ENCODE peak calls at places on chromosomes 6 and 20, in eight cellular contexts. S is mammary epithelial cell, U is neural progenitor cell, L is fibroblast of lung, H is neuronal stem cell, T is HepG2, D is PC-3, P is MM.1S. K is an unnamed sample. For H3K4me1 and H3K9me3, the result is how much of the 10 kb centered on the place peaks cover.

GRCh38 chr6:13524801-13525508 is 37.6 kb upstream of the GFOD1 start:
- DNase-seq in S (no peak), U (no peak), L (no peak), H (no peak), T (no peak), D (no peak), P (no peak), K (no peak)

GRCh38 chr6:169070506-169071176 is 183.0 kb downstream of the THBS2 start:
- DNase-seq in S (peak), U (no peak), L (peak), H (no peak), T (peak), D (peak), P (no peak), K (no peak)

GRCh38 chr6:139587469-139587868 is 213.0 kb upstream of the CITED2 start:
- DNase-seq in S (peak), U (no peak), L (peak), H (no peak), T (peak), D (peak), P (no peak), K (no peak)

GRCh38 chr6:129481706-129482105 is 228.3 kb downstream of the ARHGAP18 start:
- DNase-seq in S (no peak), U (peak), L (peak), H (no peak), T (no peak), D (no peak), P (no peak), K (no peak)

GRCh38 chr20:39394461-39394860 is 432.3 kb downstream of the DHX35 start:
- DNase-seq in S (no peak), U (no peak), L (no peak), H (no peak), T (no peak), D (no peak), P (no peak), K (no peak)

GRCh38 chr20:8287328-8287727 is 155.3 kb downstream of the PLCB1 start:
- DNase-seq in S (no peak), U (no peak), L (no peak), H (no peak), T (no peak), D (no peak), P (no peak), K (no peak)

GRCh38 chr6:23180504-23181293 is 611.3 kb downstream of the HDGFL1 start:
- DNase-seq in S (no peak), U (peak), L (peak), H (peak), T (no peak), D (no peak), P (no peak), K (no peak)

GRCh38 chr6:129306826-129307225 is 403.2 kb downstream of the ARHGAP18 start:
- DNase-seq in S (no peak), U (no peak), L (no peak), H (no peak), T (no peak), D (peak), P (no peak), K (no peak)

GRCh38 chr6:141483561-141484061 is 649.1 kb upstream of the GJE1 start:
- DNase-seq in S (peak), U (no peak), L (peak), H (no peak), T (no peak), D (peak), P (peak), K (no peak)

GRCh38 chr20:63501818-63502670 is 3.2 kb upstream of the EEF1A2 start:
- DNase-seq in S (no peak), U (peak), L (no peak), H (no peak), T (no peak), D (no peak), P (peak), K (peak)

GRCh38 chr6:166259296-166259977 is 48.8 kb downstream of the PRR18 start:
- DNase-seq in S (no peak), U (peak), L (no peak), H (no peak), T (no peak), D (no peak), P (peak), K (no peak)

GRCh38 chr6:26394289-26394688 is 7.8 kb upstream of the BTN3A1 start:
- DNase-seq in S (peak), U (no peak), L (peak), H (no peak), T (peak), D (peak), P (no peak), K (no peak)

GRCh38 chr6:32170294-32170693 is 5.6 kb downstream of the AGPAT1 start:
- DNase-seq in S (no peak), U (no peak), L (no peak), H (no peak), T (no peak), D (no peak), P (no peak), K (no peak)

GRCh38 chr6:41156771-41157170 is 2.6 kb upstream of the TREML1 start:
- DNase-seq in S (no peak), U (no peak), L (no peak), H (no peak), T (no peak), D (no peak), P (no peak), K (no peak)

GRCh38 chr6:138692978-138693909 is 80.3 kb upstream of the CCDC28A start:
- DNase-seq in S (peak), U (peak), L (peak), H (peak), T (peak), D (peak), P (peak), K (peak)

GRCh38 chr20:48286571-48287551 is 501.6 kb upstream of the SULF2 start:
- DNase-seq in S (no peak), U (no peak), L (peak), H (no peak), T (peak), D (no peak), P (no peak), K (no peak)

GRCh38 chr6:35199866-35200265 is 13.9 kb upstream of the SCUBE3 start:
- DNase-seq in S (no peak), U (no peak), L (no peak), H (no peak), T (peak), D (no peak), P (no peak), K (no peak)

GRCh38 chr6:141562181-141562800 is 570.4 kb upstream of the GJE1 start:
- DNase-seq in S (no peak), U (peak), L (peak), H (no peak), T (no peak), D (peak), P (no peak), K (peak)

GRCh38 chr20:37804584-37805566 is 98.1 kb upstream of the VSTM2L start:
- DNase-seq in S (no peak), U (no peak), L (no peak), H (no peak), T (no peak), D (no peak), P (no peak), K (no peak)

GRCh38 chr6:35128496-35128895 is 12.6 kb downstream of the TCP11 start:
- DNase-seq in S (no peak), U (no peak), L (peak), H (no peak), T (no peak), D (no peak), P (no peak), K (no peak)

GRCh38 chr20:38109657-38110524 is 55.2 kb downstream of the TGM2 start:
- DNase-seq in S (peak), U (no peak), L (peak), H (no peak), T (peak), D (peak), P (no peak), K (peak)

GRCh38 chr6:39754493-39755115 is 29.4 kb upstream of the KIF6 start:
- DNase-seq in S (no peak), U (no peak), L (no peak), H (no peak), T (no peak), D (no peak), P (no peak), K (no peak)

GRCh38 chr6:47061631-47062300 is 19.6 kb upstream of the ADGRF1 start:
- DNase-seq in S (peak), U (no peak), L (peak), H (no peak), T (peak), D (peak), P (no peak), K (no peak)

GRCh38 chr20:40672095-40672494 is 16.9 kb downstream of the MAFB start:
- DNase-seq in S (no peak), U (no peak), L (no peak), H (no peak), T (no peak), D (no peak), P (no peak), K (no peak)

GRCh38 chr6:3159805-3160781 is 2.7 kb upstream of the TUBB2A start:
- DNase-seq in S (peak), U (peak), L (peak), H (no peak), T (peak), D (peak), P (no peak), K (peak)

GRCh38 chr6:146077992-146078391 is 49.1 kb downstream of the GRM1 start:
- DNase-seq in S (no peak), U (no peak), L (no peak), H (no peak), T (no peak), D (no peak), P (no peak), K (no peak)

GRCh38 chr6:87753131-87753685 is 51.2 kb upstream of the AKIRIN2 start:
- DNase-seq in S (no peak), U (no peak), L (peak), H (no peak), T (no peak), D (no peak), P (no peak), K (no peak)

GRCh38 chr6:72776456-72776855 is 154.6 kb downstream of the KCNQ5 start:
- DNase-seq in S (no peak), U (no peak), L (no peak), H (no peak), T (no peak), D (no peak), P (no peak), K (no peak)

GRCh38 chr6:73613806-73614536 is 39.8 kb downstream of the SLC17A5 start:
- DNase-seq in S (no peak), U (no peak), L (no peak), H (no peak), T (no peak), D (no peak), P (no peak), K (no peak)

GRCh38 chr20:1816384-1817381 is 78.5 kb upstream of the SIRPA start:
- DNase-seq in S (peak), U (peak), L (peak), H (no peak), T (no peak), D (peak), P (no peak), K (peak)

GRCh38 chr20:4573564-4574355 is 147.9 kb upstream of the PRND start:
- DNase-seq in S (no peak), U (no peak), L (peak), H (no peak), T (no peak), D (peak), P (no peak), K (no peak)

GRCh38 chr20:52945268-52945667 is 26.9 kb upstream of the TSHZ2 start:
- DNase-seq in S (no peak), U (no peak), L (no peak), H (no peak), T (no peak), D (no peak), P (no peak), K (no peak)

GRCh38 chr6:2514965-2515543 is 235.7 kb downstream of the MYLK4 start:
- DNase-seq in S (no peak), U (no peak), L (no peak), H (no peak), T (peak), D (no peak), P (no peak), K (no peak)

GRCh38 chr6:130520801-130521200 is 155.0 kb downstream of the TMEM200A start:
- DNase-seq in S (no peak), U (no peak), L (no peak), H (no peak), T (no peak), D (no peak), P (no peak), K (no peak)

GRCh38 chr6:85580878-85581267 is 12.8 kb downstream of the SNX14 start:
- DNase-seq in S (peak), U (no peak), L (peak), H (no peak), T (peak), D (peak), P (no peak), K (peak)

GRCh38 chr6:75272145-75272840 is 12.3 kb downstream of the TMEM30A start:
- DNase-seq in S (peak), U (no peak), L (peak), H (no peak), T (no peak), D (no peak), P (no peak), K (no peak)

DNA sequence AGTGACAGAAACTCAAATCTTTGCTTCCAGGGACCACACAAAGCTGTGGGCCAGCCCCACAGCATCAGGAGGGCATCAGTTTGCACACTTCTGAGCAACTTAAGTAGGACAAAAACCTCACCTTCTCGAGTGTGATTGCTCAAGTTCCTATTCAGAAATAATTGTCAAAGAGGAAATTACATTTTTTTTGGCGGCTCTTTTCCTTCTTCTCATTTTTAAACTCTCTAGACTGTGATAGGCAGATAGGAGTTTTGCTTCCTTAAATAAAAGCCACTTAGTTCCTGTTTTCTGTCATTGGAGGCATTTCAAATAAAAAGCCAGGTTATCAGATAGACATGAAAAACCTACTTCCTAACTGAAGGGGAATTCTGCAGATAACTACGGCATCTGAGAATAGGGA is 11.2 kb upstream of the TAGAP start:
- DNase-seq in S (no peak), U (no peak), L (no peak), H (no peak), T (no peak), D (no peak), P (no peak), K (no peak)
- H3K4me1 ChIP-seq in S (under half), U (under half), L (under half), H (under half), T (under half), D (under half), P (under half), K (under half)

GRCh38 chr20:60804918-60805631 is 447.0 kb upstream of the CDH4 start:
- DNase-seq in S (peak), U (peak), L (no peak), H (no peak), T (no peak), D (no peak), P (peak), K (peak)
- H3K9ac ChIP-seq in S (no peak), U (no peak), L (no peak), H (no peak), T (no peak), D (no peak), P (peak), K (no peak)

DNA sequence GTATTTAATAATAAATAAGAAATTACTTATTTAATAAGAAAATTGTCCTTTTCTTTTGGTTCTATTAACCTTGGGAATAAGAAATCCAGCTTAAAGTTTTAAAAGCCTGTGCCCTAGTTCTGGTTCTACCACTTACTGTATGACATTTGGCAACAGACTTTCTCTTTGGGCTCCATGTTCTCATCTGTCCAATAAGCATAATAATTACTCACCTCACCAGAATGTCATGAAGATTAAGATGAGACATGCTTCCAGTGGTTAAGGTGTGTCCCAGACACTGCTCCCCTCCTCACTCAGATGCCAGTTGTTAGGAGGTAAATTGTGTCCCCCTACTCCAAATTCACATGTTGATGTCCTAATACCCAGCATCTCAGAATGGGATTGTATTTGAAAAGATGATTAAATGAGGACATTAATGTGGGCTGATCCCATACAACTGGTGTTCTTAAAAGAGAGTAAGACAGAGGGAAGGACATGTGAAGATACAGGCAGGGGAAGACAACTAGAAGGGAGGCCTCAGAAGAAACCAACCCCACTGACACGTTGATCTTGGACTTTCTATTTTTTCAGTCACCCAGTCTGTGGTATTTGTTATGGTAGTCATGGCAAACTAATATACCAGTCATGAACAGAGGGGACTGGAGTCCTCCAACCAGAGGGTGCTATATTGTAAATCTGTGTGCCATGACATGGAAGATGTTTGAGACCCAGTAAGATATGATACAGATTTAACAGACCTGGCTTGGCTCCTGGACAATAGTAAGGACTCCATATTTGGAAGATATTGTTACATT is 6.4 kb upstream of the MICAL1 start:
- DNase-seq in S (peak), U (no peak), L (no peak), H (no peak), T (no peak), D (peak), P (no peak), K (no peak)
- H3K9me3 ChIP-seq in S (under half), U (under half), L (under half), H (under half), T (under half), D (under half), P (under half), K (under half)

DNA sequence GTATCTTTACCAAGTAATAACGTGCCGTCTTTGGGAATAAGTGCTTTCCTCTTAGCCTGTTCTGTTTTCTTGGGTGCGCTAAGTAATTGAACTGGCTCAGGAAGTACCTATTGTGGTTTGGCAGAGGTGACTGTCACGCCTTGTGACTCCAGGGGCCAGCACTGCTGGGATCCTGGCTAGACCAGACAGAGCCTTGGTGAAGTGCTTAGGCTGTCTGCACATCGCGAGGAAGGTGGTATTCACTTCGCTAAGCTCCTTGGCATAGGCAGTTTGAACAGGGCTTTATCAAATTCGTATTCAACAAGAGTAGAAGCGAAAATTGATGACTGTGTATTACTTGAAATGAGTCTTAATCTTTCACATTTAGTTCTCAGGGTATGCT is 17.6 kb downstream of the PRDM1 start:
- DNase-seq in S (peak), U (no peak), L (no peak), H (no peak), T (no peak), D (peak), P (peak), K (no peak)
- H3K4me1 ChIP-seq in S (under half), U (under half), L (under half), H (under half), T (under half), D (under half), P (half or more), K (under half)